ENCODE peak calls at places on chromosomes 3 and 15, in six cellular contexts. Q, A, D, Y, C and K are unnamed samples.

GRCh38 chr15:92840149-92840548 is 60.0 kb upstream of the CHD2 start:
- DNase-seq in Q (no peak), A (no peak), D (no peak), Y (no peak), C (no peak), K (no peak)

GRCh38 chr3:72889310-72890165 is 1.7 kb downstream of the GXYLT2 start:
- DNase-seq in Q (no peak), A (no peak), D (peak; percentile 36), Y (no peak), C (no peak), K (no peak)

GRCh38 chr3:112582242-112582874 is 20.5 kb downstream of the SLC35A5 start:
- DNase-seq in Q (peak; percentile 88), A (no peak), D (peak; percentile 39), Y (peak; percentile 80), C (no peak), K (peak; percentile 55)

GRCh38 chr3:171190668-171191067 is 164.1 kb upstream of the SLC2A2 start:
- DNase-seq in Q (no peak), A (no peak), D (no peak), Y (peak; percentile 49), C (no peak), K (no peak)

GRCh38 chr3:190038050-190038631 is 82.6 kb downstream of the P3H2 start:
- DNase-seq in Q (peak; percentile 79), A (peak; percentile 91), D (no peak), Y (peak; percentile 88), C (no peak), K (peak; percentile 42)

GRCh38 chr3:52123106-52123708 is 31.0 kb downstream of the POC1A start:
- DNase-seq in Q (peak; percentile 61), A (peak; percentile 91), D (peak; percentile 75), Y (peak; percentile 65), C (peak; percentile 65), K (peak; percentile 24)

GRCh38 chr15:98773616-98774015 is 125.3 kb downstream of the IGF1R start:
- DNase-seq in Q (no peak), A (no peak), D (no peak), Y (no peak), C (no peak), K (no peak)

GRCh38 chr3:55534876-55535275 is 47.8 kb upstream of the WNT5A start:
- DNase-seq in Q (no peak), A (no peak), D (no peak), Y (no peak), C (no peak), K (no peak)

GRCh38 chr3:31960793-31961431 is 20.1 kb downstream of the OSBPL10 start:
- DNase-seq in Q (peak; percentile 59), A (no peak), D (no peak), Y (peak; percentile 65), C (no peak), K (no peak)

GRCh38 chr15:72229076-72229946 is 1.7 kb downstream of the PKM start:
- DNase-seq in Q (peak; percentile 36), A (no peak), D (no peak), Y (peak; percentile 24), C (peak; percentile 24), K (no peak)

GRCh38 chr3:17546500-17546899 is 195.9 kb downstream of the TBC1D5 start:
- DNase-seq in Q (no peak), A (no peak), D (no peak), Y (no peak), C (no peak), K (no peak)

GRCh38 chr3:153963012-153963411 is 158.2 kb upstream of the ARHGEF26 start:
- DNase-seq in Q (no peak), A (no peak), D (no peak), Y (no peak), C (no peak), K (no peak)

GRCh38 chr3:159458010-159458409 is 530.6 kb upstream of the IL12A start:
- DNase-seq in Q (peak; percentile 69), A (no peak), D (no peak), Y (peak; percentile 97), C (no peak), K (peak; percentile 69)

GRCh38 chr3:59367150-59367549 is 317.3 kb upstream of the CFAP20DC start:
- DNase-seq in Q (no peak), A (no peak), D (no peak), Y (peak; percentile 17), C (no peak), K (no peak)

GRCh38 chr3:132753946-132754345 is 31.7 kb upstream of the NPHP3 start:
- DNase-seq in Q (no peak), A (no peak), D (no peak), Y (no peak), C (no peak), K (no peak)

GRCh38 chr3:113247664-113248458 is 36.5 kb downstream of the BOC start:
- DNase-seq in Q (no peak), A (no peak), D (no peak), Y (no peak), C (no peak), K (no peak)

GRCh38 chr15:25465835-25466234 is 27.0 kb upstream of the UBE3A start:
- DNase-seq in Q (no peak), A (peak; percentile 81), D (no peak), Y (no peak), C (no peak), K (no peak)

GRCh38 chr15:63244399-63244798 is 33.0 kb upstream of the APH1B start:
- DNase-seq in Q (no peak), A (no peak), D (no peak), Y (no peak), C (no peak), K (no peak)

GRCh38 chr3:31980530-31981205 is 394 bp downstream of the OSBPL10 start:
- DNase-seq in Q (peak; percentile 39), A (peak; percentile 90), D (peak; percentile 72), Y (peak; percentile 54), C (no peak), K (no peak)

GRCh38 chr3:171846594-171846993 is 3.4 kb downstream of the TMEM212 start:
- DNase-seq in Q (peak; percentile 40), A (no peak), D (no peak), Y (peak; percentile 91), C (no peak), K (no peak)

GRCh38 chr3:196639517-196640500 is at the start of gene NRROS:
- DNase-seq in Q (peak; percentile 44), A (peak; percentile 86), D (peak; percentile 33), Y (peak; percentile 38), C (peak; percentile 40), K (no peak)

GRCh38 chr15:58755350-58755749 is 5.8 kb upstream of the ADAM10 start:
- DNase-seq in Q (no peak), A (no peak), D (no peak), Y (no peak), C (no peak), K (no peak)

GRCh38 chr15:82043726-82044372 is 2.0 kb downstream of the MEX3B start:
- DNase-seq in Q (no peak), A (no peak), D (peak; percentile 40), Y (no peak), C (no peak), K (no peak)

GRCh38 chr3:156605686-156606605 is 51.0 kb upstream of the SSR3 start:
- DNase-seq in Q (peak; percentile 74), A (peak; percentile 90), D (peak; percentile 50), Y (peak; percentile 69), C (no peak), K (no peak)

GRCh38 chr15:36961956-36962355 is 138.4 kb downstream of the MEIS2 start:
- DNase-seq in Q (no peak), A (no peak), D (no peak), Y (no peak), C (no peak), K (no peak)

GRCh38 chr15:36407647-36408046 is 171.8 kb upstream of the CDIN1 start:
- DNase-seq in Q (peak; percentile 37), A (no peak), D (no peak), Y (peak; percentile 63), C (no peak), K (peak; percentile 23)

GRCh38 chr3:125401402-125401801 is 26.3 kb upstream of the ZNF148 start:
- DNase-seq in Q (no peak), A (no peak), D (no peak), Y (peak; percentile 48), C (no peak), K (peak; percentile 2)

GRCh38 chr3:134650431-134651346 is at the start of gene KY:
- DNase-seq in Q (peak; percentile 28), A (peak; percentile 75), D (peak; percentile 62), Y (peak; percentile 26), C (no peak), K (no peak)

GRCh38 chr3:12508316-12508715 is 24.0 kb downstream of the TSEN2 start:
- DNase-seq in Q (peak; percentile 99), A (no peak), D (peak; percentile 57), Y (peak; percentile 100), C (no peak), K (peak; percentile 98)
- H3K4me3 ChIP-seq in Q (peak overlapping the region; percentile 21), A (no peak overlapping the region), D (no peak overlapping the region), Y (no peak overlapping the region), C (no peak overlapping the region), K (peak overlapping the region; percentile 45)

GRCh38 chr15:56236197-56236596 is 7.5 kb downstream of the RFX7 start:
- DNase-seq in Q (no peak), A (no peak), D (no peak), Y (peak; percentile 44), C (no peak), K (no peak)
- H3K9me3 ChIP-seq in Q (no peaks in the 10 kb centered on the region), A (peaks cover 12% of the 10 kb centered on the region), D (no peaks in the 10 kb centered on the region), Y (peaks cover 14% of the 10 kb centered on the region), C (peaks cover 17% of the 10 kb centered on the region), K (peaks cover 10% of the 10 kb centered on the region)

GRCh38 chr3:9951962-9952805 is at the start of gene PRRT3:
- DNase-seq in Q (peak; percentile 42), A (peak; percentile 76), D (no peak), Y (peak; percentile 30), C (peak; percentile 23), K (no peak)
- H3K4me3 ChIP-seq in Q (peak within 1 kb of the TSS; percentile 22), A (peak within 1 kb of the TSS; percentile 52), D (peak within 1 kb of the TSS; percentile 48), Y (peak within 1 kb of the TSS; percentile 72), C (peak within 1 kb of the TSS; percentile 69), K (peak within 1 kb of the TSS; percentile 74)

GRCh38 chr3:149830902-149831301 is 17.9 kb downstream of the RNF13 start:
- DNase-seq in Q (no peak), A (no peak), D (no peak), Y (no peak), C (no peak), K (no peak)
- H3K9me3 ChIP-seq in Q (no peaks in the 10 kb centered on the region), A (peaks cover 9% of the 10 kb centered on the region), D (no peaks in the 10 kb centered on the region), Y (peaks cover 8% of the 10 kb centered on the region), C (peaks cover 26% of the 10 kb centered on the region), K (peaks cover 7% of the 10 kb centered on the region)

DNA sequence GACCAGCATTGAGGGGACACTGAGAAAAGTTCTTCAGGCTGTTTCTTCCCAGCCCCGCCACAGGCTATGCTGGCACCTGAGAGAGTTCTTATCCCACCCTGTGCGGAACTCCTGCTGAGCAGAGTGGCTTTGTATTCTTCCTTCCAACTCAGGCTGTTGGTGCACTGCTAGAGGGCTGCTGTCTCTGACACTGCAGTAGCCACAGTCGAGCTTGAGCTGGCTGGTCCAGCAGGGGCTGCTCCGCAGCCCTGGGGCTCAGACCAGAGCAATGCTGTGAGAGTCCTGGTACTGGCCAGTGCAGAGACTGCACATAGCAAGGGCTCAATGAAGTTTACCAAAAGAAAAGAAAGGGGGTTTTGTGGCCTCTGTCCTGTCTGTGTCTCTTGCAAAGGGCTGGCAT is 3.6 kb downstream of the GNAI2 start:
- DNase-seq in Q (no peak), A (no peak), D (no peak), Y (no peak), C (no peak), K (no peak)
- H3K4me3 ChIP-seq in Q (no peak overlapping the region), A (no peak overlapping the region), D (no peak overlapping the region), Y (no peak overlapping the region), C (no peak overlapping the region), K (no peak overlapping the region)

DNA sequence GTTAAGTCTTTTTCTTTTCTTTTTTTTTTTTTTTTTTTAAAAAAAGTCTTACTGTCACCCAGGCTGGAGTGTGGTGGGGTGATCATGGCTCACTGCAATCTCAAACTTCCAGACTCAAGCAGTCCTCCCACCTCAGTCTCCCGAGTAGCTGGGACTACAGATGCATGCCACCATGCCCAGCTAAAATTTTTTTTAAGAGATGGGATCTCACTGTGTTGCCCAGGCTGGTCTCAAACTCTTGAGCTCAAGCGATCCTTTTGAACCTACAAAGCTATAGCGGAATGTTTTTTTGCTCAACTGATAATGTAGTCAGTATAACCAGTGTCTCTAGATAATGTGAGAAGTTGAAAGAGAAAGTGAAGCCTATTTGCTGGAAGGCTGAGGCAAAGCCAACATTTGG is 3.9 kb upstream of the IGF2BP2 start:
- DNase-seq in Q (no peak), A (no peak), D (no peak), Y (no peak), C (no peak), K (no peak)
- H3K9me3 ChIP-seq in Q (no peaks in the 10 kb centered on the region), A (no peaks in the 10 kb centered on the region), D (no peaks in the 10 kb centered on the region), Y (no peaks in the 10 kb centered on the region), C (no peaks in the 10 kb centered on the region), K (no peaks in the 10 kb centered on the region)